ENCODE peak calls at places on chromosome 3, in four cellular contexts. One of them, this sample, is unnamed.

GRCh38 chr3:106877632-106878031 is 499.6 kb upstream of the CCDC54 start:
- DNase-seq in choroid plexus epithelial cell: no peak
- DNase-seq in stimulated activated CD4-positive, alpha-beta T cell treated with anti-CD3 and anti-CD28 coated beads, Interleukin-2, amount 100 ng/mL, for 48 hours: no peak
- DNase-seq in EH: peak; percentile 42
- DNase-seq in this sample: peak; percentile 47

GRCh38 chr3:42872718-42873117 is 3.0 kb downstream of the CYP8B1 start:
- DNase-seq in choroid plexus epithelial cell: no peak
- DNase-seq in stimulated activated CD4-positive, alpha-beta T cell treated with anti-CD3 and anti-CD28 coated beads, Interleukin-2, amount 100 ng/mL, for 48 hours: no peak
- DNase-seq in EH: no peak
- DNase-seq in this sample: no peak

GRCh38 chr3:111797035-111797717 is 61.9 kb upstream of the PHLDB2 start:
- DNase-seq in choroid plexus epithelial cell: no peak
- DNase-seq in stimulated activated CD4-positive, alpha-beta T cell treated with anti-CD3 and anti-CD28 coated beads, Interleukin-2, amount 100 ng/mL, for 48 hours: no peak
- DNase-seq in EH: peak; percentile 24
- DNase-seq in this sample: no peak

GRCh38 chr3:197417451-197417850 is 119.0 kb upstream of the DLG1 start:
- DNase-seq in choroid plexus epithelial cell: peak; percentile 41
- DNase-seq in stimulated activated CD4-positive, alpha-beta T cell treated with anti-CD3 and anti-CD28 coated beads, Interleukin-2, amount 100 ng/mL, for 48 hours: no peak
- DNase-seq in EH: peak; percentile 40
- DNase-seq in this sample: no peak

GRCh38 chr3:141796436-141797166 is 33.4 kb downstream of the GRK7 start:
- DNase-seq in choroid plexus epithelial cell: peak; percentile 83
- DNase-seq in stimulated activated CD4-positive, alpha-beta T cell treated with anti-CD3 and anti-CD28 coated beads, Interleukin-2, amount 100 ng/mL, for 48 hours: peak; percentile 58
- DNase-seq in EH: peak; percentile 20
- DNase-seq in this sample: peak; percentile 65

GRCh38 chr3:192831111-192831644 is 86.5 kb downstream of the MB21D2 start:
- DNase-seq in choroid plexus epithelial cell: peak; percentile 89
- DNase-seq in stimulated activated CD4-positive, alpha-beta T cell treated with anti-CD3 and anti-CD28 coated beads, Interleukin-2, amount 100 ng/mL, for 48 hours: peak; percentile 26
- DNase-seq in EH: peak; percentile 95
- DNase-seq in this sample: peak; percentile 83

GRCh38 chr3:46221936-46222335 is 13.8 kb upstream of the CCR1 start:
- DNase-seq in choroid plexus epithelial cell: no peak
- DNase-seq in stimulated activated CD4-positive, alpha-beta T cell treated with anti-CD3 and anti-CD28 coated beads, Interleukin-2, amount 100 ng/mL, for 48 hours: no peak
- DNase-seq in EH: no peak
- DNase-seq in this sample: no peak

GRCh38 chr3:151871639-151872468 is 1.6 kb upstream of the SUCNR1 start:
- DNase-seq in choroid plexus epithelial cell: peak; percentile 43
- DNase-seq in stimulated activated CD4-positive, alpha-beta T cell treated with anti-CD3 and anti-CD28 coated beads, Interleukin-2, amount 100 ng/mL, for 48 hours: no peak
- DNase-seq in EH: no peak
- DNase-seq in this sample: no peak

GRCh38 chr3:188085596-188086560 is 68.1 kb upstream of the LPP start:
- DNase-seq in choroid plexus epithelial cell: no peak
- DNase-seq in stimulated activated CD4-positive, alpha-beta T cell treated with anti-CD3 and anti-CD28 coated beads, Interleukin-2, amount 100 ng/mL, for 48 hours: no peak
- DNase-seq in EH: no peak
- DNase-seq in this sample: no peak

GRCh38 chr3:183254816-183255730 is 2.0 kb downstream of the B3GNT5 start:
- DNase-seq in choroid plexus epithelial cell: peak; percentile 30
- DNase-seq in stimulated activated CD4-positive, alpha-beta T cell treated with anti-CD3 and anti-CD28 coated beads, Interleukin-2, amount 100 ng/mL, for 48 hours: no peak
- DNase-seq in EH: no peak
- DNase-seq in this sample: no peak

GRCh38 chr3:32778389-32778788 is 39.4 kb upstream of the TRIM71 start:
- DNase-seq in choroid plexus epithelial cell: no peak
- DNase-seq in stimulated activated CD4-positive, alpha-beta T cell treated with anti-CD3 and anti-CD28 coated beads, Interleukin-2, amount 100 ng/mL, for 48 hours: no peak
- DNase-seq in EH: no peak
- DNase-seq in this sample: no peak

GRCh38 chr3:128413003-128413370 is 53.7 kb downstream of the DNAJB8 start:
- DNase-seq in choroid plexus epithelial cell: no peak
- DNase-seq in stimulated activated CD4-positive, alpha-beta T cell treated with anti-CD3 and anti-CD28 coated beads, Interleukin-2, amount 100 ng/mL, for 48 hours: no peak
- DNase-seq in EH: no peak
- DNase-seq in this sample: no peak

GRCh38 chr3:159934216-159934615 is 54.4 kb upstream of the IL12A start:
- DNase-seq in choroid plexus epithelial cell: no peak
- DNase-seq in stimulated activated CD4-positive, alpha-beta T cell treated with anti-CD3 and anti-CD28 coated beads, Interleukin-2, amount 100 ng/mL, for 48 hours: no peak
- DNase-seq in EH: no peak
- DNase-seq in this sample: no peak

GRCh38 chr3:42780892-42781700 is 8.0 kb upstream of the CCDC13 start:
- DNase-seq in choroid plexus epithelial cell: peak; percentile 89
- DNase-seq in stimulated activated CD4-positive, alpha-beta T cell treated with anti-CD3 and anti-CD28 coated beads, Interleukin-2, amount 100 ng/mL, for 48 hours: peak; percentile 24
- DNase-seq in EH: peak; percentile 73
- DNase-seq in this sample: peak; percentile 76

GRCh38 chr3:25783661-25784512 is 644 bp upstream of the NGLY1 start:
- DNase-seq in choroid plexus epithelial cell: peak; percentile 45
- DNase-seq in stimulated activated CD4-positive, alpha-beta T cell treated with anti-CD3 and anti-CD28 coated beads, Interleukin-2, amount 100 ng/mL, for 48 hours: no peak
- DNase-seq in EH: peak; percentile 41
- DNase-seq in this sample: no peak

GRCh38 chr3:133124511-133124910 is 86.3 kb downstream of the TMEM108 start:
- DNase-seq in choroid plexus epithelial cell: no peak
- DNase-seq in stimulated activated CD4-positive, alpha-beta T cell treated with anti-CD3 and anti-CD28 coated beads, Interleukin-2, amount 100 ng/mL, for 48 hours: no peak
- DNase-seq in EH: no peak
- DNase-seq in this sample: peak; percentile 43

GRCh38 chr3:67863869-67864268 is 209.5 kb upstream of the SUCLG2 start:
- DNase-seq in choroid plexus epithelial cell: peak; percentile 52
- DNase-seq in stimulated activated CD4-positive, alpha-beta T cell treated with anti-CD3 and anti-CD28 coated beads, Interleukin-2, amount 100 ng/mL, for 48 hours: no peak
- DNase-seq in EH: peak; percentile 18
- DNase-seq in this sample: no peak

GRCh38 chr3:113719294-113719693 is 22.9 kb upstream of the USF3 start:
- DNase-seq in choroid plexus epithelial cell: no peak
- DNase-seq in stimulated activated CD4-positive, alpha-beta T cell treated with anti-CD3 and anti-CD28 coated beads, Interleukin-2, amount 100 ng/mL, for 48 hours: no peak
- DNase-seq in EH: no peak
- DNase-seq in this sample: no peak

GRCh38 chr3:106281231-106281630 is 412.4 kb upstream of the CBLB start:
- DNase-seq in choroid plexus epithelial cell: peak; percentile 73
- DNase-seq in stimulated activated CD4-positive, alpha-beta T cell treated with anti-CD3 and anti-CD28 coated beads, Interleukin-2, amount 100 ng/mL, for 48 hours: no peak
- DNase-seq in EH: peak; percentile 45
- DNase-seq in this sample: peak; percentile 20

GRCh38 chr3:50885491-50885890 is 210.8 kb downstream of the DOCK3 start:
- DNase-seq in choroid plexus epithelial cell: no peak
- DNase-seq in stimulated activated CD4-positive, alpha-beta T cell treated with anti-CD3 and anti-CD28 coated beads, Interleukin-2, amount 100 ng/mL, for 48 hours: no peak
- DNase-seq in EH: no peak
- DNase-seq in this sample: no peak

GRCh38 chr3:98954806-98955205 is 53.3 kb upstream of the DCBLD2 start:
- DNase-seq in choroid plexus epithelial cell: no peak
- DNase-seq in stimulated activated CD4-positive, alpha-beta T cell treated with anti-CD3 and anti-CD28 coated beads, Interleukin-2, amount 100 ng/mL, for 48 hours: no peak
- DNase-seq in EH: peak; percentile 51
- DNase-seq in this sample: no peak

GRCh38 chr3:138331143-138331894 is 1.7 kb upstream of the NME9 start:
- DNase-seq in choroid plexus epithelial cell: peak; percentile 67
- DNase-seq in stimulated activated CD4-positive, alpha-beta T cell treated with anti-CD3 and anti-CD28 coated beads, Interleukin-2, amount 100 ng/mL, for 48 hours: no peak
- DNase-seq in EH: no peak
- DNase-seq in this sample: no peak

GRCh38 chr3:112302881-112303761 is 9.1 kb upstream of the SLC9C1 start:
- DNase-seq in choroid plexus epithelial cell: peak; percentile 52
- DNase-seq in stimulated activated CD4-positive, alpha-beta T cell treated with anti-CD3 and anti-CD28 coated beads, Interleukin-2, amount 100 ng/mL, for 48 hours: no peak
- DNase-seq in EH: no peak
- DNase-seq in this sample: no peak

GRCh38 chr3:32224047-32224446 is 14.4 kb upstream of the CMTM8 start:
- DNase-seq in choroid plexus epithelial cell: no peak
- DNase-seq in stimulated activated CD4-positive, alpha-beta T cell treated with anti-CD3 and anti-CD28 coated beads, Interleukin-2, amount 100 ng/mL, for 48 hours: no peak
- DNase-seq in EH: no peak
- DNase-seq in this sample: no peak

GRCh38 chr3:50262778-50263177 is 6.2 kb upstream of the SEMA3B start:
- DNase-seq in choroid plexus epithelial cell: no peak
- DNase-seq in stimulated activated CD4-positive, alpha-beta T cell treated with anti-CD3 and anti-CD28 coated beads, Interleukin-2, amount 100 ng/mL, for 48 hours: no peak
- DNase-seq in EH: no peak
- DNase-seq in this sample: no peak

GRCh38 chr3:156171517-156172267 is 51.3 kb downstream of the KCNAB1 start:
- DNase-seq in choroid plexus epithelial cell: no peak
- DNase-seq in stimulated activated CD4-positive, alpha-beta T cell treated with anti-CD3 and anti-CD28 coated beads, Interleukin-2, amount 100 ng/mL, for 48 hours: no peak
- DNase-seq in EH: no peak
- DNase-seq in this sample: no peak

GRCh38 chr3:122993573-122993972 is 34.0 kb downstream of the SEMA5B start:
- DNase-seq in choroid plexus epithelial cell: no peak
- DNase-seq in stimulated activated CD4-positive, alpha-beta T cell treated with anti-CD3 and anti-CD28 coated beads, Interleukin-2, amount 100 ng/mL, for 48 hours: no peak
- DNase-seq in EH: no peak
- DNase-seq in this sample: no peak

GRCh38 chr3:143536817-143537535 is 311.3 kb downstream of the SLC9A9 start:
- DNase-seq in choroid plexus epithelial cell: peak; percentile 91
- DNase-seq in stimulated activated CD4-positive, alpha-beta T cell treated with anti-CD3 and anti-CD28 coated beads, Interleukin-2, amount 100 ng/mL, for 48 hours: no peak
- DNase-seq in EH: peak; percentile 34
- DNase-seq in this sample: no peak